ENCODE peak calls at places on chromosomes 1 and 21, in four cellular contexts. X is mammary epithelial cell, N is fibroblast of lung, Z is A549. U is an unnamed sample.

GRCh38 chr1:225886159-225887029 is 2.6 kb downstream of the LEFTY1 start:
- DNase-seq in X (no peak), N (no peak), Z (no peak), U (no peak)

GRCh38 chr1:25687221-25688017 is 70.8 kb downstream of the MAN1C1 start:
- DNase-seq in X (no peak), N (no peak), Z (no peak), U (no peak)

GRCh38 chr1:71658295-71658694 is 577.5 kb upstream of the ZRANB2 start:
- DNase-seq in X (no peak), N (peak), Z (no peak), U (no peak)

GRCh38 chr1:164382384-164382783 is 176.6 kb upstream of the PBX1 start:
- DNase-seq in X (no peak), N (no peak), Z (no peak), U (no peak)

GRCh38 chr1:74689800-74690696 is 16.5 kb upstream of the ERICH3 start:
- DNase-seq in X (peak), N (peak), Z (peak), U (peak)

GRCh38 chr1:24898909-24899439 is 31.1 kb downstream of the RUNX3 start:
- DNase-seq in X (no peak), N (no peak), Z (no peak), U (no peak)

GRCh38 chr1:63674238-63674864 is 81.1 kb downstream of the PGM1 start:
- DNase-seq in X (peak), N (peak), Z (peak), U (peak)

GRCh38 chr1:85612704-85613361 is 32.3 kb downstream of the CCN1 start:
- DNase-seq in X (peak), N (peak), Z (peak), U (peak)

GRCh38 chr1:225428066-225428878 is 434 bp upstream of the LBR start:
- DNase-seq in X (peak), N (peak), Z (peak), U (no peak)

GRCh38 chr1:37794372-37795339 is 1.0 kb downstream of the MANEAL start:
- DNase-seq in X (no peak), N (no peak), Z (no peak), U (no peak)

GRCh38 chr1:10765734-10766478 is 30.5 kb downstream of the CASZ1 start:
- DNase-seq in X (peak), N (no peak), Z (no peak), U (no peak)

GRCh38 chr1:102262994-102263393 is 266.3 kb upstream of the OLFM3 start:
- DNase-seq in X (no peak), N (no peak), Z (no peak), U (no peak)

GRCh38 chr1:39900662-39901485 is 843 bp downstream of the MYCL start:
- DNase-seq in X (peak), N (no peak), Z (no peak), U (no peak)

GRCh38 chr21:46515109-46515508 is 56.4 kb downstream of the DIP2A start:
- DNase-seq in X (no peak), N (peak), Z (no peak), U (no peak)

GRCh38 chr1:232704694-232705680 is 75.1 kb upstream of the SIPA1L2 start:
- DNase-seq in X (peak), N (peak), Z (peak), U (peak)

GRCh38 chr1:152501704-152502103 is 8.9 kb upstream of the LCE5A start:
- DNase-seq in X (peak), N (no peak), Z (peak), U (no peak)

GRCh38 chr1:43477716-43478115 is 24.0 kb upstream of the HYI start:
- DNase-seq in X (no peak), N (no peak), Z (no peak), U (no peak)

GRCh38 chr1:47280142-47280541 is 33.8 kb downstream of the STIL start:
- DNase-seq in X (peak), N (no peak), Z (no peak), U (peak)

GRCh38 chr1:56495538-56495937 is 83.8 kb downstream of the PLPP3 start:
- DNase-seq in X (no peak), N (no peak), Z (no peak), U (no peak)

GRCh38 chr1:1287288-1288110 is 7.3 kb downstream of the SCNN1D start:
- DNase-seq in X (no peak), N (no peak), Z (no peak), U (no peak)

GRCh38 chr1:235821361-235821981 is 45.2 kb downstream of the LYST start:
- DNase-seq in X (peak), N (peak), Z (no peak), U (peak)

GRCh38 chr1:22021061-22021460 is 19.6 kb downstream of the CELA3A start:
- DNase-seq in X (no peak), N (no peak), Z (no peak), U (no peak)

GRCh38 chr1:179876289-179876715 is 1.3 kb downstream of the TOR1AIP2 start:
- DNase-seq in X (peak), N (peak), Z (peak), U (no peak)

GRCh38 chr1:244437108-244437507 is 14.6 kb downstream of the ADSS2 start:
- DNase-seq in X (no peak), N (peak), Z (no peak), U (no peak)

GRCh38 chr1:192762265-192762664 is 46.6 kb upstream of the RGS2 start:
- DNase-seq in X (no peak), N (no peak), Z (no peak), U (no peak)

GRCh38 chr1:10530281-10530740 is 55.6 kb downstream of the PEX14 start:
- DNase-seq in X (peak), N (peak), Z (no peak), U (no peak)

GRCh38 chr1:18145851-18146618 is 38.4 kb downstream of the IGSF21 start:
- DNase-seq in X (no peak), N (no peak), Z (no peak), U (no peak)

GRCh38 chr1:116119876-116120275 is 8.7 kb downstream of the MAB21L3 start:
- DNase-seq in X (no peak), N (no peak), Z (no peak), U (no peak)

GRCh38 chr1:6239213-6239752 is 3.5 kb upstream of the ICMT start:
- DNase-seq in X (no peak), N (no peak), Z (no peak), U (no peak)

GRCh38 chr1:17887646-17888395 is 132.7 kb downstream of the ACTL8 start:
- DNase-seq in X (no peak), N (no peak), Z (no peak), U (no peak)

GRCh38 chr1:27221098-27221497 is 13.3 kb upstream of the WDTC1 start:
- DNase-seq in X (no peak), N (no peak), Z (no peak), U (no peak)

GRCh38 chr1:58573705-58574591 is 3.1 kb downstream of the TACSTD2 start:
- DNase-seq in X (peak), N (no peak), Z (no peak), U (no peak)

GRCh38 chr1:113103048-113103447 is 30.1 kb downstream of the LRIG2 start:
- DNase-seq in X (peak), N (no peak), Z (no peak), U (no peak)

GRCh38 chr1:99764909-99765308 is 1.5 kb downstream of the FRRS1 start:
- DNase-seq in X (no peak), N (no peak), Z (no peak), U (no peak)

GRCh38 chr1:52692697-52693096 is 5.5 kb downstream of the COA7 start:
- DNase-seq in X (no peak), N (no peak), Z (no peak), U (no peak)

GRCh38 chr1:188903241-188903640 is 1574.4 kb downstream of the BRINP3 start:
- DNase-seq in X (no peak), N (no peak), Z (no peak), U (no peak)

GRCh38 chr1:65146908-65147423 is 1.0 kb upstream of the AK4 start:
- DNase-seq in X (peak), N (peak), Z (no peak), U (no peak)
- H3K4me3 ChIP-seq in X (peak), N (peak), Z (peak), U (peak)

DNA sequence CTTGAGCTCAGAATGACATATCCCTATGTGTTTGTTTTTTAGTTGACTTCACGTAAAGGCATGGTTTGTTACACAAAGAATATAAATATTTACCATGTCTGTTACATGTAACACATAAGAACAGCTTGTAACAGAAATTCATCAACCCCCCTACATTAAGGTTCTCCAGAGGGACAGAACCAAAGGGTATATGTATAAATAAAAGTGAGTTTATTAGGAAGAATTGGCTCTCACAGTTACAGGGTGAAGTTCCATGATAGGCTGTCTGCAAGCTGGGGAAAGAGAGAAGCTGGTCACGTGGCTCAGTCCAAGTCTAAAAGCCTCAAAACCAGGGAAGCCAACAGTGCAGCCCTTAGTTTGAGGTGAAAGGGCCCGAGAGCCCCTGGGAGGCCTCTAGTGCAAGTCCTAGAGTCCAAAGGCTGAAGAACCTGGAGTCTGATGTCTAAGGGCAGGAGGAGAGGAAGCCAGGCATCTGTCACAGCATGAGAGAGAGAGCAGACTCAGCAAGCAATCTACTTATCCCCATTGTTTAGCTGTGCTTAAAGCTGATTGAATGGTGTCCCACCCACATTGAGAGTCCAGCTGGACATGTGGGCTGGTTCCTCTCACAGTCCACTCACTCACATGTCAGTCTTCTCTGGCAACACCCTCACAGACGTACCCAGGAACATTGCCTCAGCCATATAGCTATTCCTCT is 15.8 kb downstream of the THRAP3 start:
- DNase-seq in X (no peak), N (no peak), Z (no peak), U (no peak)
- TF ChIP-seq CTCF in X (no peak), N (no peak), Z (no peak), U (no peak)

GRCh38 chr1:14924012-14924452 is 229.5 kb upstream of the TMEM51 start:
- DNase-seq in X (peak), N (peak), Z (peak), U (no peak)
- H3K4me3 ChIP-seq in X (peak), N (peak), Z (peak), U (peak)

DNA sequence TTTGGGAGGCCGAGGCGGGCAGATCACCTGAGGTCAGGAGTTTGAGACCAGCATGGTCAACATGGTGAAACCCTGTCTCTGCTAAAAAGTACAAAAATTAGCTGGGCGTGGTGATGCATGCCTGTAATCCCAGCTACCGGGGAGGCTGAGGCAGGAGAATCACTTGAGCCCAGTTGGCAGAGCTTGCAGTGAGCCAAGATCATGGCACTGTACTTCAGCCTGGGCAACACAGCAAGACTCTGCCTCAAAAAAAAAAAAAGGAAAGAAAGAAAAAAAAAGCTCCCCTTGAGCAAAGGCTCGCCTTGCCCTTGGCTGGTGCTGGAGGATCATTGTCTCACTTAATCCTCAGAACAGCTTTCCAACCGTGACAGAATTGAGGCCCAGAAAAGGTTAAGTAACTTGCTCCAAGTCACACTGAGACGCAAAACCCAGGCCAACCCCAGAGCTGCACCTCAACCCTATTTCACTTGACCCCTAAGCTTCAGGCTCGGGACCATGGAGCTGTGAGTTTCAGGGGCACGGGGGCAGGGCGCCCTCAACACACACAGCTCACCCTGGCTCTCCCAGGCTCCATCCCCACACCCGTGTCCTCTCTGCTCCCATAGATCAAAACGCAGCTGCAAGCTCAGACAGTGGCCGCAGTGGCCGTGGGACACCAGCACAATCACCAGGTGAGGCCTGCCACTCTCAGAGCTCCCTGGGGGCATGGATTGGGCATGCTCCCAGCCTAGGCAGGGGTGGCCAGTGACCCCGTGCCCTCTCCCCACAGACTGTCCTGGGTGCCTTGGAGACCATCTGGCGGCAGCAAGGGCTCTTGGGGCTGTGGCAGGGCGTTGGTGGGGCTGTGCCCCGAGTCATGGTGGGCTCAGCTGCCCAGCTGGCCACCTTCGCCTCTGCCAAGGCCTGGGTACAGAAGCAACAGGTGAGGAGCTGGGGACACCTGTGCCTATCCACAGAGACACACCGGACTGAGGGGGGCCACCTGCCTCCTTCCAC is 1.6 kb downstream of the SLC25A34 start:
- DNase-seq in X (no peak), N (no peak), Z (no peak), U (no peak)
- TF ChIP-seq CTCF in X (no peak), N (no peak), Z (no peak), U (no peak)